ENCODE peak calls at places on chromosome 18, in nine cellular contexts. S is NCI-H2029; T is aorta; L is KG1; W is activated naive CD8-positive, alpha-beta T cell treated with anti-CD3 and anti-CD28 coated beads, Interleukin-2, amount 50 U/mL, for 24 hours; H is EL; F is substantia nigra; D is CD8-positive, alpha-beta memory T cell; G is GM04503. J is an unnamed sample.

GRCh38 chr18:7579176-7579922 is 12.2 kb downstream of the PTPRM start:
- DNase-seq in S (no peak), T (no peak), L (no peak), W (no peak), H (peak; percentile 46), F (no peak), D (no peak), G (no peak), J (no peak)

GRCh38 chr18:13453714-13454113 is 235.2 kb downstream of the LDLRAD4 start:
- DNase-seq in S (no peak), T (no peak), L (no peak), W (no peak), H (no peak), F (no peak), D (no peak), G (no peak), J (no peak)

GRCh38 chr18:59517446-59518171 is 158.5 kb upstream of the LMAN1 start:
- DNase-seq in S (no peak), T (no peak), L (no peak), W (no peak), H (peak; percentile 35), F (no peak), D (no peak), G (no peak), J (no peak)

GRCh38 chr18:79353238-79353637 is 42.5 kb upstream of the NFATC1 start:
- DNase-seq in S (no peak), T (no peak), L (no peak), W (no peak), H (no peak), F (peak; percentile 66), D (no peak), G (no peak), J (no peak)

GRCh38 chr18:11323359-11323819 is 174.0 kb upstream of the PIEZO2 start:
- DNase-seq in S (no peak), T (peak; percentile 57), L (no peak), W (no peak), H (peak; percentile 98), F (no peak), D (no peak), G (no peak), J (no peak)

GRCh38 chr18:49851624-49852023 is 38.3 kb upstream of the ACAA2 start:
- DNase-seq in S (peak; percentile 57), T (no peak), L (no peak), W (no peak), H (no peak), F (no peak), D (no peak), G (no peak), J (no peak)

GRCh38 chr18:396571-396970 is 103.9 kb downstream of the COLEC12 start:
- DNase-seq in S (no peak), T (no peak), L (no peak), W (no peak), H (no peak), F (no peak), D (no peak), G (no peak), J (no peak)

GRCh38 chr18:48590678-48591077 is 51.8 kb downstream of the CTIF start:
- DNase-seq in S (no peak), T (peak; percentile 73), L (no peak), W (no peak), H (peak; percentile 94), F (no peak), D (no peak), G (peak; percentile 72), J (no peak)

GRCh38 chr18:75207298-75208054 is 1.5 kb downstream of the PTGR3 start:
- DNase-seq in S (no peak), T (no peak), L (no peak), W (peak; percentile 35), H (peak; percentile 72), F (no peak), D (no peak), G (no peak), J (peak; percentile 34)

GRCh38 chr18:47767699-47768098 is 162.8 kb downstream of the SMAD2 start:
- DNase-seq in S (no peak), T (no peak), L (no peak), W (no peak), H (no peak), F (no peak), D (no peak), G (no peak), J (no peak)